ENCODE peak calls at places on chromosomes 3 and 15, in nine cellular contexts. One of them, this sample, is unnamed.

GRCh38 chr15:78396976-78397375 is 41.0 kb upstream of the IREB2 start:
- DNase-seq in HCT116: no peak
- DNase-seq in esophagus muscularis mucosa: no peak
- DNase-seq in prostate gland: peak
- DNase-seq in endothelial cell of umbilical vein: no peak
- DNase-seq in K562: peak
- DNase-seq in stomach: peak
- DNase-seq in breast epithelium: peak
- DNase-seq in transverse colon: peak
- DNase-seq in this sample: no peak

GRCh38 chr3:129045675-129046036 is 14.9 kb upstream of the GP9 start:
- DNase-seq in esophagus muscularis mucosa: no peak
- DNase-seq in breast epithelium: no peak
- DNase-seq in stomach: no peak
- DNase-seq in HCT116: no peak
- DNase-seq in K562: no peak
- DNase-seq in endothelial cell of umbilical vein: no peak
- DNase-seq in transverse colon: no peak
- DNase-seq in prostate gland: no peak
- DNase-seq in this sample: peak

GRCh38 chr3:194343561-194343893 is 7.6 kb downstream of the CPN2 start:
- DNase-seq in prostate gland: no peak
- DNase-seq in stomach: no peak
- DNase-seq in endothelial cell of umbilical vein: no peak
- DNase-seq in HCT116: no peak
- DNase-seq in K562: no peak
- DNase-seq in esophagus muscularis mucosa: no peak
- DNase-seq in transverse colon: no peak
- DNase-seq in breast epithelium: no peak
- DNase-seq in this sample: no peak

GRCh38 chr3:177057768-177058167 is 139.5 kb downstream of the TBL1XR1 start:
- DNase-seq in K562: no peak
- DNase-seq in transverse colon: no peak
- DNase-seq in stomach: no peak
- DNase-seq in HCT116: no peak
- DNase-seq in esophagus muscularis mucosa: no peak
- DNase-seq in breast epithelium: no peak
- DNase-seq in endothelial cell of umbilical vein: no peak
- DNase-seq in prostate gland: no peak
- DNase-seq in this sample: peak

GRCh38 chr3:162165346-162165745 is 668.7 kb downstream of the OTOL1 start:
- DNase-seq in HCT116: no peak
- DNase-seq in stomach: no peak
- DNase-seq in esophagus muscularis mucosa: no peak
- DNase-seq in prostate gland: no peak
- DNase-seq in endothelial cell of umbilical vein: no peak
- DNase-seq in K562: no peak
- DNase-seq in transverse colon: no peak
- DNase-seq in breast epithelium: no peak
- DNase-seq in this sample: no peak

GRCh38 chr15:98524274-98524673 is 124.1 kb upstream of the IGF1R start:
- DNase-seq in K562: no peak
- DNase-seq in HCT116: no peak
- DNase-seq in endothelial cell of umbilical vein: no peak
- DNase-seq in prostate gland: no peak
- DNase-seq in esophagus muscularis mucosa: no peak
- DNase-seq in breast epithelium: no peak
- DNase-seq in transverse colon: no peak
- DNase-seq in stomach: no peak
- DNase-seq in this sample: no peak

GRCh38 chr3:170572665-170573253 is 13.1 kb downstream of the SLC7A14 start:
- DNase-seq in HCT116: no peak
- DNase-seq in breast epithelium: no peak
- DNase-seq in prostate gland: no peak
- DNase-seq in esophagus muscularis mucosa: no peak
- DNase-seq in endothelial cell of umbilical vein: peak
- DNase-seq in stomach: no peak
- DNase-seq in transverse colon: no peak
- DNase-seq in K562: no peak
- DNase-seq in this sample: no peak

GRCh38 chr3:45321607-45322391 is 66.6 kb upstream of the LARS2 start:
- DNase-seq in endothelial cell of umbilical vein: no peak
- DNase-seq in stomach: no peak
- DNase-seq in transverse colon: no peak
- DNase-seq in prostate gland: no peak
- DNase-seq in HCT116: no peak
- DNase-seq in K562: no peak
- DNase-seq in breast epithelium: no peak
- DNase-seq in esophagus muscularis mucosa: no peak
- DNase-seq in this sample: no peak

GRCh38 chr3:174440350-174440716 is 418.8 kb upstream of the NAALADL2 start:
- DNase-seq in stomach: no peak
- DNase-seq in K562: no peak
- DNase-seq in endothelial cell of umbilical vein: no peak
- DNase-seq in breast epithelium: no peak
- DNase-seq in prostate gland: peak
- DNase-seq in transverse colon: peak
- DNase-seq in HCT116: no peak
- DNase-seq in esophagus muscularis mucosa: no peak
- DNase-seq in this sample: no peak

GRCh38 chr3:185402561-185402960 is 39.6 kb downstream of the MAP3K13 start:
- DNase-seq in breast epithelium: no peak
- DNase-seq in prostate gland: no peak
- DNase-seq in endothelial cell of umbilical vein: no peak
- DNase-seq in stomach: no peak
- DNase-seq in transverse colon: no peak
- DNase-seq in esophagus muscularis mucosa: peak
- DNase-seq in K562: no peak
- DNase-seq in HCT116: no peak
- DNase-seq in this sample: no peak

GRCh38 chr3:69161587-69162196 is 39.3 kb upstream of the LMOD3 start:
- DNase-seq in stomach: no peak
- DNase-seq in breast epithelium: no peak
- DNase-seq in K562: peak
- DNase-seq in HCT116: peak
- DNase-seq in esophagus muscularis mucosa: no peak
- DNase-seq in prostate gland: peak
- DNase-seq in endothelial cell of umbilical vein: peak
- DNase-seq in transverse colon: no peak
- DNase-seq in this sample: peak

GRCh38 chr3:124401841-124402240 is 328.4 kb upstream of the UMPS start:
- DNase-seq in prostate gland: no peak
- DNase-seq in HCT116: no peak
- DNase-seq in transverse colon: no peak
- DNase-seq in K562: no peak
- DNase-seq in breast epithelium: no peak
- DNase-seq in endothelial cell of umbilical vein: no peak
- DNase-seq in esophagus muscularis mucosa: no peak
- DNase-seq in stomach: no peak
- DNase-seq in this sample: no peak

GRCh38 chr3:29374255-29374654 is 93.4 kb downstream of the RBMS3 start:
- DNase-seq in HCT116: no peak
- DNase-seq in breast epithelium: no peak
- DNase-seq in stomach: no peak
- DNase-seq in prostate gland: no peak
- DNase-seq in esophagus muscularis mucosa: no peak
- DNase-seq in K562: no peak
- DNase-seq in endothelial cell of umbilical vein: no peak
- DNase-seq in transverse colon: no peak
- DNase-seq in this sample: no peak

GRCh38 chr15:40080104-40080503 is 28.6 kb downstream of the BMF start:
- DNase-seq in transverse colon: no peak
- DNase-seq in endothelial cell of umbilical vein: peak
- DNase-seq in stomach: no peak
- DNase-seq in HCT116: no peak
- DNase-seq in esophagus muscularis mucosa: no peak
- DNase-seq in prostate gland: no peak
- DNase-seq in breast epithelium: no peak
- DNase-seq in K562: no peak
- DNase-seq in this sample: no peak

GRCh38 chr15:40080847-40081246 is 27.8 kb downstream of the BMF start:
- DNase-seq in breast epithelium: no peak
- DNase-seq in stomach: no peak
- DNase-seq in endothelial cell of umbilical vein: peak
- DNase-seq in esophagus muscularis mucosa: no peak
- DNase-seq in K562: no peak
- DNase-seq in prostate gland: no peak
- DNase-seq in transverse colon: no peak
- DNase-seq in HCT116: no peak
- DNase-seq in this sample: no peak

GRCh38 chr15:40083756-40084101 is 24.9 kb downstream of the BMF start:
- DNase-seq in esophagus muscularis mucosa: no peak
- DNase-seq in endothelial cell of umbilical vein: no peak
- DNase-seq in stomach: no peak
- DNase-seq in K562: no peak
- DNase-seq in breast epithelium: no peak
- DNase-seq in transverse colon: no peak
- DNase-seq in prostate gland: no peak
- DNase-seq in HCT116: no peak
- DNase-seq in this sample: no peak

GRCh38 chr15:40082195-40082868 is 26.3 kb downstream of the BMF start:
- DNase-seq in prostate gland: no peak
- DNase-seq in HCT116: no peak
- DNase-seq in transverse colon: peak
- DNase-seq in esophagus muscularis mucosa: no peak
- DNase-seq in stomach: no peak
- DNase-seq in breast epithelium: no peak
- DNase-seq in K562: no peak
- DNase-seq in endothelial cell of umbilical vein: peak
- DNase-seq in this sample: no peak

GRCh38 chr15:40081691-40082194 is 26.9 kb downstream of the BMF start:
- DNase-seq in HCT116: no peak
- DNase-seq in breast epithelium: peak
- DNase-seq in transverse colon: peak
- DNase-seq in esophagus muscularis mucosa: no peak
- DNase-seq in endothelial cell of umbilical vein: peak
- DNase-seq in K562: peak
- DNase-seq in stomach: peak
- DNase-seq in prostate gland: peak
- DNase-seq in this sample: no peak
- TF ChIP-seq POLR2AphosphoS5 in HCT116: no peak
- TF ChIP-seq POLR2AphosphoS5 in breast epithelium: peak
- TF ChIP-seq POLR2AphosphoS5 in transverse colon: peak
- TF ChIP-seq POLR2AphosphoS5 in esophagus muscularis mucosa: peak
- TF ChIP-seq POLR2AphosphoS5 in endothelial cell of umbilical vein: peak
- TF ChIP-seq POLR2AphosphoS5 in K562: no peak
- TF ChIP-seq POLR2AphosphoS5 in stomach: peak
- TF ChIP-seq POLR2AphosphoS5 in prostate gland: peak
- TF ChIP-seq POLR2AphosphoS5 in this sample: no peak

GRCh38 chr3:72044231-72044935 is 259.4 kb upstream of the PROK2 start:
- DNase-seq in transverse colon: no peak
- DNase-seq in K562: peak
- DNase-seq in esophagus muscularis mucosa: no peak
- DNase-seq in breast epithelium: no peak
- DNase-seq in stomach: no peak
- DNase-seq in prostate gland: no peak
- DNase-seq in HCT116: no peak
- DNase-seq in endothelial cell of umbilical vein: no peak
- DNase-seq in this sample: no peak
- TF ChIP-seq POLR2A in transverse colon: no peak
- TF ChIP-seq POLR2A in K562: no peak
- TF ChIP-seq POLR2A in esophagus muscularis mucosa: no peak
- TF ChIP-seq POLR2A in breast epithelium: no peak
- TF ChIP-seq POLR2A in stomach: no peak
- TF ChIP-seq POLR2A in prostate gland: no peak
- TF ChIP-seq POLR2A in HCT116: no peak
- TF ChIP-seq POLR2A in endothelial cell of umbilical vein: no peak
- TF ChIP-seq POLR2A in this sample: no peak

GRCh38 chr3:197749601-197750395 is at the start of gene FYTTD1:
- DNase-seq in prostate gland: peak
- DNase-seq in esophagus muscularis mucosa: peak
- DNase-seq in K562: peak
- DNase-seq in endothelial cell of umbilical vein: peak
- DNase-seq in breast epithelium: peak
- DNase-seq in HCT116: peak
- DNase-seq in stomach: peak
- DNase-seq in transverse colon: peak
- DNase-seq in this sample: peak
- TF ChIP-seq POLR2AphosphoS5 in prostate gland: peak
- TF ChIP-seq POLR2AphosphoS5 in esophagus muscularis mucosa: peak
- TF ChIP-seq POLR2AphosphoS5 in K562: peak
- TF ChIP-seq POLR2AphosphoS5 in endothelial cell of umbilical vein: peak
- TF ChIP-seq POLR2AphosphoS5 in breast epithelium: peak
- TF ChIP-seq POLR2AphosphoS5 in HCT116: peak
- TF ChIP-seq POLR2AphosphoS5 in stomach: peak
- TF ChIP-seq POLR2AphosphoS5 in transverse colon: peak
- TF ChIP-seq POLR2AphosphoS5 in this sample: no peak

GRCh38 chr3:40499952-40500351 is 5.9 kb upstream of the ZNF620 start:
- DNase-seq in prostate gland: no peak
- DNase-seq in esophagus muscularis mucosa: no peak
- DNase-seq in K562: no peak
- DNase-seq in HCT116: no peak
- DNase-seq in transverse colon: no peak
- DNase-seq in breast epithelium: no peak
- DNase-seq in stomach: no peak
- DNase-seq in endothelial cell of umbilical vein: no peak
- DNase-seq in this sample: no peak

GRCh38 chr3:40504636-40505430 is 1.0 kb upstream of the ZNF620 start:
- DNase-seq in K562: no peak
- DNase-seq in esophagus muscularis mucosa: no peak
- DNase-seq in prostate gland: no peak
- DNase-seq in transverse colon: no peak
- DNase-seq in stomach: no peak
- DNase-seq in endothelial cell of umbilical vein: peak
- DNase-seq in HCT116: peak
- DNase-seq in breast epithelium: no peak
- DNase-seq in this sample: no peak

GRCh38 chr3:40511031-40511718 is 5.3 kb downstream of the ZNF620 start:
- DNase-seq in breast epithelium: no peak
- DNase-seq in prostate gland: no peak
- DNase-seq in endothelial cell of umbilical vein: no peak
- DNase-seq in K562: no peak
- DNase-seq in transverse colon: no peak
- DNase-seq in stomach: no peak
- DNase-seq in HCT116: no peak
- DNase-seq in esophagus muscularis mucosa: no peak
- DNase-seq in this sample: no peak

DNA sequence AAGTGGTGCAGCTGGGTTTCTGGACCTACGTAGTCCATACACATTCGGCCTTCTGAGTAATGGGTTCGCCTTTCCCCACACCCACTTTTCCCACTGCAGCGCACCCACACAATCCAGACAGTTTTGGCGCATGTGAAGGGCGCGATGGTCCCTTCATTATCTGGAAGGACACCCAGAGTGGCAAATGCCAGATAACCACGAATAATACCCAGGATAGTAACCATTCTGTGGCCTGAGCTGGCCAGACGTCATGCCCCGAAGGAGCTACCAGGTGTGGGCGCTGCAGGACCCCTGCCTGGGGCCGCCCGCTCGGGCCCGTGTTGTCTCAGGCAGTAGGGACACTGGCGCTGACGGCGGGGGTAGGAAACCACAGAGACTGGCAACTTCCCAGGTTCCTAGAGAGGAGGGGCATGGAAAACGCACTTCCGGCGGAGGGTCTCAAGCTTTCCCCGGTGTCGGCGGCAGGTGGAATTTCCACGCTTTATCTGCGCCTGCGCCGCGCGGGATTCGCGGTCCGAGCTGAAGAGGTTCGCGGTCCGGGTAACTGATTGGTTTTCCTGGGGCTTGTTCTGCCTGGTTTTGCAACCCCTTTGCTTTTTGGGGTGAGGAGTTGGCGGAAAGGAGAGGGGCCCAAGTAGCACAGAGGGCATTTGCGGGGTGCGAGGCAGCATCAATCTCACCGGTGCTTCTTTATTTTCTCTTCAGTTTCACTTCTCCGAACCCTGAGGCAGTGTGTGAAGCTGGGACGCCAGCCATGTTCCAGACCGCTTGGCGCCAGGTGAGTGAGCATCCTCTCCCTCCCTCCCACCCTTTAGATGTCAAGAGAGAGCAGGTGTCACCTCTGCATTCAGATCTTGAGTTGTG is at the start of gene ZNF620:
- DNase-seq in stomach: peak
- DNase-seq in esophagus muscularis mucosa: peak
- DNase-seq in HCT116: peak
- DNase-seq in breast epithelium: peak
- DNase-seq in endothelial cell of umbilical vein: peak
- DNase-seq in transverse colon: peak
- DNase-seq in prostate gland: peak
- DNase-seq in K562: peak
- DNase-seq in this sample: peak
- TF ChIP-seq POLR2A in stomach: no peak
- TF ChIP-seq POLR2A in esophagus muscularis mucosa: no peak
- TF ChIP-seq POLR2A in HCT116: peak
- TF ChIP-seq POLR2A in breast epithelium: no peak
- TF ChIP-seq POLR2A in endothelial cell of umbilical vein: no peak
- TF ChIP-seq POLR2A in transverse colon: peak
- TF ChIP-seq POLR2A in prostate gland: peak
- TF ChIP-seq POLR2A in K562: peak
- TF ChIP-seq POLR2A in this sample: no peak